ENCODE peak calls at places on chromosome 13, in ten cellular contexts. S is HepG2, M is type B pancreatic cell, F is neural crest cell, X is choroid plexus epithelial cell, P is OCI-LY7, Q is upper lobe of right lung, N is hepatocyte, K is HFF-Myc, L is stomach. W is an unnamed sample.
A peak's percentile ranks its signal among the peaks of the same experiment; 100 is the strongest.

GRCh38 chr13:106423530-106423929 is 111.9 kb downstream of the EFNB2 start:
- DNase-seq in S (no peak), M (no peak), F (no peak), X (no peak), P (no peak), Q (no peak), N (no peak), K (no peak), L (no peak), W (no peak)

GRCh38 chr13:20525144-20525600 is 485 bp downstream of the CRYL1 start:
- DNase-seq in S (peak; percentile 15), M (no peak), F (no peak), X (no peak), P (no peak), Q (peak; percentile 69), N (peak; percentile 50), K (no peak), L (peak; percentile 41), W (peak; percentile 25)

GRCh38 chr13:40026741-40027140 is 371.3 kb downstream of the COG6 start:
- DNase-seq in S (no peak), M (no peak), F (no peak), X (no peak), P (no peak), Q (no peak), N (no peak), K (no peak), L (no peak), W (no peak)

GRCh38 chr13:79989251-79989661 is 351.7 kb downstream of the SPRY2 start:
- DNase-seq in S (no peak), M (no peak), F (no peak), X (no peak), P (no peak), Q (no peak), N (peak; percentile 35), K (no peak), L (no peak), W (no peak)

GRCh38 chr13:108656742-108657141 is 27.3 kb downstream of the MYO16 start:
- DNase-seq in S (no peak), M (no peak), F (no peak), X (no peak), P (no peak), Q (no peak), N (no peak), K (no peak), L (no peak), W (no peak)

GRCh38 chr13:100542546-100543156 is 45.9 kb downstream of the GGACT start:
- DNase-seq in S (peak; percentile 35), M (no peak), F (no peak), X (peak; percentile 88), P (peak; percentile 45), Q (no peak), N (no peak), K (no peak), L (no peak), W (no peak)

GRCh38 chr13:100520936-100521765 is 67.4 kb downstream of the GGACT start:
- DNase-seq in S (no peak), M (no peak), F (peak; percentile 14), X (peak; percentile 46), P (no peak), Q (no peak), N (no peak), K (no peak), L (no peak), W (no peak)

GRCh38 chr13:49953560-49953959 is 17.4 kb upstream of the SPRYD7 start:
- DNase-seq in S (no peak), M (no peak), F (no peak), X (no peak), P (no peak), Q (no peak), N (no peak), K (no peak), L (no peak), W (no peak)

GRCh38 chr13:110407021-110407420 is 99.9 kb downstream of the COL4A2 start:
- DNase-seq in S (no peak), M (no peak), F (no peak), X (no peak), P (no peak), Q (no peak), N (no peak), K (no peak), L (no peak), W (no peak)

GRCh38 chr13:113399755-113400149 is 35.8 kb upstream of the GRTP1 start:
- DNase-seq in S (no peak), M (no peak), F (no peak), X (no peak), P (no peak), Q (peak; percentile 59), N (no peak), K (no peak), L (no peak), W (no peak)

GRCh38 chr13:88068316-88068715 is 397.1 kb downstream of the SLITRK5 start:
- DNase-seq in S (no peak), M (no peak), F (no peak), X (peak; percentile 16), P (no peak), Q (no peak), N (no peak), K (no peak), L (no peak), W (no peak)

DNA sequence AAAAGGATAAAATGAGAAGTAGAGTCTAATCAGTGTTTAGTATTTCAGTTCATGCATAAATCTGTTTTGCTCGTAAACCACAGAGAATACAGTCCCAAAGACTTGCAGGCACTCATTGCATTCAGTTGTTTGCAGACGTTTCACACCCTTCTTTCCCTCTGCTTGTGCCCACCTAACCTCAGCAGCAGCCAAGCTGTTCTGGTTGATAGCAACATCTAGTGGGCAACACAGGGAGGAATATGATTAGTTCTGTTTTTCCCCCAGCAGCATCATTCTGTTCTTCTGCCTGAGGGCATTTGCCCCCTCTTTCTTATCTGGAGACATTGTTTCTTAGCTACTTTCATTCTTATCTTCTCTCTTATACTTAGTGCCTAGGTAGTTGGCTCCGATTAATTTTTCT is 135.6 kb downstream of the PAN3 start:
- DNase-seq in S (no peak), M (no peak), F (no peak), X (peak; percentile 43), P (peak; percentile 40), Q (no peak), N (no peak), K (no peak), L (no peak), W (no peak)
- TF ChIP-seq CTCF in S (peak; percentile 18), M (peak; percentile 23), F (no peak), X (peak; percentile 55), P (peak; percentile 66), Q (no peak), N (peak; percentile 4), K (no peak), L (no peak), W (no peak)

GRCh38 chr13:57716295-57716694 is 84.8 kb downstream of the PCDH17 start:
- DNase-seq in S (peak; percentile 2), M (no peak), F (no peak), X (no peak), P (no peak), Q (no peak), N (peak; percentile 49), K (no peak), L (no peak), W (no peak)
- TF ChIP-seq CTCF in S (peak; percentile 14), M (no peak), F (no peak), X (no peak), P (no peak), Q (peak; percentile 28), N (peak; percentile 35), K (no peak), L (no peak), W (no peak)

GRCh38 chr13:95743192-95743591 is 66.3 kb downstream of the DNAJC3 start:
- DNase-seq in S (no peak), M (no peak), F (no peak), X (no peak), P (no peak), Q (no peak), N (no peak), K (no peak), L (no peak), W (no peak)

GRCh38 chr13:95741584-95742563 is 64.9 kb downstream of the DNAJC3 start:
- DNase-seq in S (no peak), M (no peak), F (no peak), X (no peak), P (no peak), Q (no peak), N (no peak), K (no peak), L (no peak), W (no peak)

GRCh38 chr13:95749545-95749944 is 72.6 kb downstream of the DNAJC3 start:
- DNase-seq in S (no peak), M (no peak), F (no peak), X (no peak), P (no peak), Q (no peak), N (no peak), K (no peak), L (no peak), W (no peak)

GRCh38 chr13:95745289-95745688 is 68.3 kb downstream of the DNAJC3 start:
- DNase-seq in S (no peak), M (no peak), F (no peak), X (no peak), P (no peak), Q (no peak), N (no peak), K (no peak), L (no peak), W (no peak)

GRCh38 chr13:95745752-95746151 is 68.8 kb downstream of the DNAJC3 start:
- DNase-seq in S (no peak), M (no peak), F (no peak), X (peak; percentile 35), P (no peak), Q (no peak), N (peak; percentile 8), K (no peak), L (no peak), W (no peak)
- TF ChIP-seq CTCF in S (no peak), M (peak; percentile 47), F (peak; percentile 36), X (peak; percentile 45), P (no peak), Q (no peak), N (peak; percentile 17), K (no peak), L (no peak), W (no peak)

DNA sequence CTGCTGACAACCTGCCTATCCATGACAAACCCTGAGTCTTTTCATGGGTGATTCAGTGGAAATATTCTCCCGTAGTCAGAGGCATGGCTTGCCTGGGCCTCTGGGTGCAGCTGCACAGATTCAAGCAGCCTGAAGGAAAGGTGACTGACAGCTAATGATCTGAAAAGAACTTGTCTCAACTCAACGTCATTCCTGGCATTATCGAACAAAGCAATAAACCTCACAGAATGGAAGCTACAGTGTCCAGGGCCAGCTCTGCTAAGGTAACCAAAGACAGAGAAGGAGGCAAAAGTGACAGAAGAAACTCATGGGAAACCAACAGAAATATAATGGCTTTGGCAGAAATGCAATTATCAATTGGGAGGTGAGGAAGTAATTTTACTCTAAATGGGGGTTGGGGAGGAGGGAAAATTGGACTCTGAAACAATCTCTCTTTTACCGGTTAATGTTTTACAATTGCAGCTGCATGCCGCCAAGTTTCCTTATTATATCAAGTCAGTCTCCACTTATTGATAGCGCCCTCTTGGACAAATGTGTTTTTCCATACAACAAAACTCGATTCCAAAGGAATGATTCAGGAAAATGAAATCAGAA is 12.9 kb downstream of the STARD13 start:
- DNase-seq in S (peak; percentile 52), M (no peak), F (no peak), X (no peak), P (no peak), Q (no peak), N (peak; percentile 38), K (no peak), L (peak; percentile 54), W (no peak)
- TF ChIP-seq CTCF in S (peak; percentile 39), M (no peak), F (no peak), X (no peak), P (no peak), Q (no peak), N (no peak), K (no peak), L (no peak), W (no peak)

GRCh38 chr13:31638577-31638976 is 100.7 kb upstream of the RXFP2 start:
- DNase-seq in S (no peak), M (no peak), F (no peak), X (peak; percentile 60), P (no peak), Q (no peak), N (no peak), K (peak; percentile 54), L (no peak), W (no peak)
- TF ChIP-seq CTCF in S (no peak), M (no peak), F (no peak), X (no peak), P (no peak), Q (no peak), N (no peak), K (no peak), L (no peak), W (no peak)

W was measured in mesothelial cell of epicardium.